ENCODE peak calls at places on chromosomes 5 and 9, in seven cellular contexts. B is sigmoid colon; P is coronary artery; J is activated CD8-positive, alpha-beta T cell treated with anti-CD3 and anti-CD28 coated beads for 36 hours; U is A549; Z is stomach; A is HFF-Myc. H is an unnamed sample.

GRCh38 chr9:72997387-72997995 is 44.6 kb upstream of the ALDH1A1 start:
- DNase-seq in P (no peak), U (peak), A (no peak), J (no peak), B (no peak), Z (no peak), H (peak)

GRCh38 chr5:72288923-72289322 is 31.1 kb downstream of the MRPS27 start:
- DNase-seq in A (no peak), Z (no peak), J (no peak), B (no peak), P (no peak), U (no peak), H (no peak)

GRCh38 chr9:113530942-113531341 is 67.4 kb downstream of the RGS3 start:
- DNase-seq in B (peak), J (no peak), A (no peak), Z (no peak), P (peak), U (no peak), H (no peak)

GRCh38 chr9:14511452-14511851 is 181.8 kb downstream of the ZDHHC21 start:
- DNase-seq in P (no peak), U (no peak), Z (no peak), J (peak), B (no peak), A (no peak), H (no peak)

GRCh38 chr9:93677641-93678136 is 101.3 kb downstream of the PHF2 start:
- DNase-seq in B (peak), Z (no peak), J (no peak), P (no peak), U (no peak), A (no peak), H (peak)

GRCh38 chr9:106535439-106535838 is 327.5 kb upstream of the ZNF462 start:
- DNase-seq in J (no peak), Z (no peak), U (no peak), P (no peak), A (no peak), B (no peak), H (peak)

GRCh38 chr5:176633638-176634037 is 3.2 kb downstream of the EIF4E1B start:
- DNase-seq in A (no peak), B (no peak), U (no peak), Z (no peak), P (no peak), J (no peak), H (no peak)

GRCh38 chr5:159469496-159470370 is 139.4 kb upstream of the IL12B start:
- DNase-seq in J (peak), B (no peak), Z (no peak), P (no peak), A (no peak), U (peak), H (no peak)

GRCh38 chr5:112366987-112367386 is 52.1 kb downstream of the EPB41L4A start:
- DNase-seq in A (no peak), J (no peak), Z (no peak), P (no peak), U (peak), B (no peak), H (no peak)

GRCh38 chr9:93670208-93671029 is 94.0 kb downstream of the PHF2 start:
- DNase-seq in Z (peak), J (peak), A (no peak), U (no peak), P (peak), B (peak), H (peak)

GRCh38 chr5:55864606-55865541 is 13.7 kb downstream of the IL31RA start:
- DNase-seq in B (no peak), A (no peak), P (no peak), U (no peak), Z (no peak), J (no peak), H (no peak)

GRCh38 chr5:154757647-154758406 is 2.6 kb downstream of the LARP1 start:
- DNase-seq in U (peak), B (no peak), Z (no peak), J (peak), P (no peak), A (no peak), H (no peak)

GRCh38 chr9:34126207-34127034 is at the start of gene DCAF12:
- DNase-seq in A (peak), B (peak), P (peak), U (peak), Z (peak), J (peak), H (peak)

GRCh38 chr9:114351932-114352331 is 22.3 kb downstream of the ORM2 start:
- DNase-seq in J (no peak), P (no peak), A (no peak), U (no peak), B (no peak), Z (no peak), H (no peak)

GRCh38 chr9:104743377-104743985 is 4.0 kb upstream of the NIPSNAP3A start:
- DNase-seq in P (no peak), Z (no peak), J (peak), A (peak), U (peak), B (no peak), H (no peak)

GRCh38 chr5:138536665-138537315 is 6.2 kb downstream of the ETF1 start:
- DNase-seq in A (no peak), J (peak), Z (no peak), B (no peak), U (peak), P (no peak), H (no peak)

GRCh38 chr9:116286287-116286686 is 132.7 kb downstream of the PAPPA start:
- DNase-seq in Z (no peak), U (no peak), P (no peak), J (no peak), A (no peak), B (no peak), H (no peak)

GRCh38 chr5:109964136-109964535 is 274.4 kb downstream of the MAN2A1 start:
- DNase-seq in Z (no peak), J (no peak), P (no peak), U (no peak), A (no peak), B (no peak), H (no peak)

GRCh38 chr5:165775094-165775493 is 2269.7 kb downstream of the MAT2B start:
- DNase-seq in U (no peak), B (no peak), P (no peak), A (no peak), J (no peak), Z (no peak), H (no peak)

GRCh38 chr5:134964359-134965270 is 3.1 kb upstream of the CATSPER3 start:
- DNase-seq in U (no peak), B (no peak), P (no peak), J (peak), A (no peak), Z (no peak), H (no peak)

GRCh38 chr5:53874409-53874808 is 314.0 kb downstream of the NDUFS4 start:
- DNase-seq in J (peak), U (peak), A (no peak), Z (no peak), B (no peak), P (no peak), H (no peak)

GRCh38 chr9:113738506-113738897 is 137.6 kb upstream of the ZNF618 start:
- DNase-seq in J (peak), A (no peak), U (peak), Z (no peak), B (no peak), P (no peak), H (no peak)

GRCh38 chr5:108620516-108620915 is 127.2 kb upstream of the FER start:
- DNase-seq in U (no peak), P (no peak), Z (no peak), A (no peak), B (no peak), J (no peak), H (no peak)

GRCh38 chr5:108619815-108620214 is 127.9 kb upstream of the FER start:
- DNase-seq in J (no peak), A (no peak), P (no peak), U (no peak), Z (no peak), B (no peak), H (no peak)

GRCh38 chr5:108615216-108615615 is 132.5 kb upstream of the FER start:
- DNase-seq in Z (no peak), B (no peak), U (no peak), P (no peak), J (no peak), A (no peak), H (no peak)

DNA sequence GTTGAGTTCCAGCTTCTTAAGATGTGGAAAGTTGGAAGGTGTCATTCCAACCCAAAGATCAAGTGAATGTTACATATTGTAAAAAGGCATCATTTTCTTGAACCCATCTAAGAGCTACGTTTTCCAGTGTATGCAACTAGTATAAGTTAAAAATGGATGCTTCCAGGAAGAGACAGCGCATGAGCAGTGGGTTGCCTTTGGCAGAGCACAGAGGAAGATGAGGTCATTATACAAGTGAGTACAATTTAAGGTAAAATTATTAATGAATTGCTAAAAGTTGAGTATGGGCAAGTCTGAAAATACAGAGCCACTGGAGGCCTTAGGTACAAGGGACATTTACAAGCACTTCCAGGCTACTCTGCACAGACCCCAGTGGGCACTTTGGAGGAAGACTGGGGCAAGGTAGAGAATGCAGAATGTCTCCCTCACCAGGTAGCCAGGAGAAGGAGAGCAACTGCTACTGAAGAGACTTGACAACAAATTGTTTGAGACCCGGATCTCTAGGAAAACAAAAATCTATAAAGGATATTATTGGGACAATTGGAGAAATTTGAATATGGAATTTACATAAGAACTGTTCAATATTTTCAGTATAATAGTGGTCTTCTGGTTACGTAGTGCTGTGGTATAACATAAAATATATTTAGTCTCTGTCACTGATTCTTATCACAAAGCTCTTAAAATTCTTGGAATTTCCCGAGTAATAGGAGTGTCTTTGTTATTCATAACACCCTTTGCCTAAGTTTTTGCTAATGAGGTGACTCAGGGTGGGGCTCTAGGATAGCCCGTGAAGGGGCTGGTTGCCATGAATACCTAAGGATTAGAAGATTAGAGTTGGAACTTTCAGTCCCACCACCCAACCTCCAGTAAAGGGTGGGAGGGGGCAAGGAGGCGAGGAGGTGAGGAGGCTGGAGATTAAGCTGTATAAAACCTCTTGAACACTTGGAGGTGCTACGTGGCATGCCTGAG is 129.9 kb upstream of the FER start:
- DNase-seq in A (no peak), P (no peak), J (no peak), Z (no peak), B (no peak), U (no peak), H (no peak)
- TF ChIP-seq CTCF in A (no peak), P (no peak), J (no peak), Z (no peak), B (no peak), U (no peak), H (no peak)

GRCh38 chr9:32966036-32966435 is 35.4 kb downstream of the APTX start:
- DNase-seq in U (no peak), B (no peak), Z (no peak), A (no peak), P (no peak), J (no peak), H (no peak)

GRCh38 chr9:32969270-32969669 is 32.2 kb downstream of the APTX start:
- DNase-seq in B (no peak), J (no peak), U (no peak), P (no peak), Z (no peak), A (no peak), H (no peak)

GRCh38 chr9:32970554-32970953 is 30.9 kb downstream of the APTX start:
- DNase-seq in B (no peak), P (no peak), A (no peak), J (no peak), U (no peak), Z (no peak), H (no peak)

DNA sequence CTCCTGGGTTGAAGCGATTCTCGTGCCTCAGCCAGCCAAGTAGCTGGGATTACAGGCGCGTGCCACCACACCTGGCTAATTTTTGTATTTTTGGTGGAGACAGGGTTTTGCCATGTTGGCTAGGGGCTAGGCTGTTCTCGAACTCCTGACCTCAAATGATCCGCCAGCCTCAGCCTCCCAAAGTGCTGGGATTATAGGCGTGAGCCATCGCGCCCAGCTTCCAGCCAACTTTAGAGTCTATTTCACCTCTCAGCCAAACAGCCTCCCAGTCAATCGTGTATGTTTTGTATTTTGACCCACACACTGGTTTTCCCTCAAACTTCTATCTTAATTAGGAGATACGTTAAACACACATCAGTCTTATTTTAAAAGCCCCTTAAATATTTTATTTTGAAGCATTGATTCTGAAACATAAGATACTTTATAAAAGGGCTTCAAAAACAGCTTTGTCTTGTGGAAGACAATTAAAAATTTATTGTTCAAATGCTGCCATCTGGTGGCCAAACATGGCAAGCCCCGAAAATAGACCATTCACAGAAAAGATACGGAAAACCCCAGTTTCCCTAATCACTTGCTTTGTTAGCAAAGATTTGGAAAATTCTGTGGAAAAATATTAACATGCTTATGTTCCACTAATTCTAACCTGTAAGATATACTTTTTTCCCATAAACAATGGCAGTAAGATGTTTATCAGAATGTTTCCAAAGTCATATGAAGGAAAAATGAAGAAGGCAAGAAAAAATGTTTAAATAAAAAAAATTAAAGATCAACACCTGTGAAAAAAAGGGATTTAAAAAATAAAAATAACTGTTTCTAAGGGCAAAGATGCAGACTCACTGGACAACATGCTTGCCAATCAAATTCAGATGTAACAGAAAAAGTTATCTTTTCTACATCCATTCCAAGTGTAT is 33.1 kb downstream of the APTX start:
- DNase-seq in Z (peak), U (peak), J (peak), P (no peak), B (no peak), A (no peak), H (peak)
- TF ChIP-seq CTCF in Z (peak), U (peak), J (peak), P (peak), B (peak), A (peak), H (peak)

DNA sequence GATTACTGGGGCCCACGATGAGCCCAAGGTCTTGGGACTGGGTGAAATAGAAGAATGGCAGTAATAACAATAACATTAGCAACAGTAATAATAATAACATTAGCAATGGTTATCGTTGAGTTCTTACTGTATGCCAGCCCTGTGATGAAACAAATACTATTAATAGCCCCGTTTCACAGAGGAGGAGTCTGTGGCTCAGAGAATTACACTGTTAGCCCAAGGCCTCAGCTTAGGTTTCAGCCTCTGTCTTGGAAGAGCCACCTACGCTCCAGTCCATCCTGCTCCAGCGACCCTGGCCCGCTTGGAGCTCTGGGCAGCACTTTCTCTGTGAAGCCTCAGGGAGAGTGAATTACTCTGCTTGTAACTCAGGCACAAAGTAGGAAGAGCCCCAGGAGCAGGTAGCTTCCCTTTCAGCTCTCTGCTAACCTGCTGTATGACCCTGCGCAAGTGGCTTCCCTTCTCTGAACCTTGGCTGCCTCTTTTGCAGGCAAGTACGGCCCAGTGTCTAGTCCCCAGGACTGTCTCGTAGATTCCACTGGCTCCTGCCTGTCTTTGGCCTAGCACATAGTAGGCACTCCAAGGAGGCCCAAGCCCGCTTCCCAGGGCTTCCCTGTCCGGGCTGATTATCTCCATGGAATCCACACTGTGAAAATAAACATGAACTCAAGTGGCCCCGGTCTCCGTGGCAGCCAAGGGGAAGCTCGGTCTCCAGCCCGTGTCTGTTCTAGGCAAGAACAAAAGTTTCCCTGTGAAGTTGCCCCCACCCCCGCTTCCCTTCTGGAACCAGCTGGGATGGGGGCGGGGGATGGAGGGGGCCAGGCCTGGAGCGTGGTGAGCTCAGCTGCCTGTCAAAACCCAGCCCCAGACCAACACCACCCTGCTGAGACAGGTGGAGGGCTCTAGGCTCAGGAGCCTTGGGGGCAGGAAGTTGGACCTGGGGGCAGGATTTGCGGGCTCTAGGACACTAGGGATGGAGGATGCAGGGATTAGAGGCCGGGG is 26.2 kb upstream of the LMX1B start:
- DNase-seq in U (no peak), Z (no peak), P (no peak), B (peak), J (no peak), A (no peak), H (peak)
- TF ChIP-seq CTCF in U (no peak), Z (no peak), P (no peak), B (no peak), J (no peak), A (no peak), H (no peak)

DNA sequence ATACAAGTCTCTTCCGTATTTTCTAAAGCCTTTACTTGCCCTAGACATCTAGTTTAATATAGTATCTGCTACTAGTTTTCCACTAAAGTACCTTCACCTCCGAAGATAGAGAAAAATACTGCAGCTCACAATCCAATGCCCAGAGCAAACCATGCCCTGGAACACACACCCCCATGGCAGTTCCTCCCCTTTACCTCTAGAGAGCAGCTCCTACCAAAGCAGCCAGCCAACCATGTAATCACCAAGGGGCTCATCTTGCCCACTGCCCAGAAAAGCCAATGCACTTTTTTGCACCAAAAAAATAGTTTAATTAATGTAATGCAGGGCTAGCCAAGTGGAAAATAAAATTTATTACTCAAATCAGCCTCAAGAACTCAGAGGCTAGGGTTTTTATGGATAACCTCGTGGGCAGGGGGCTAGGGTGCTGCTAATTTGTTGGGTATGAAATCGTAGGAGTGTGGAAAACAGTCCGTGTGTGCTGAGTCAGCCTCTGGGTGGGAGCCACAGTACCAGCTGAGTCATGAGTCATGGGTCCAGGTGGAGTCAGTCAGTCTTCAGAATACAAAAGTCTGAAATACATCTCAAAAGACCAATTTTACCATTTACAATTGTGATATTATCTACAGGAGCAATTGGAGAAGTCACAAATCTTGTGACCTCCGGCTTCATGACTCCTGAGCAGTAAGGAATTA is 120.1 kb upstream of the ACO1 start:
- DNase-seq in B (no peak), A (no peak), Z (no peak), U (no peak), P (no peak), J (no peak), H (no peak)
- TF ChIP-seq CTCF in B (no peak), A (no peak), Z (no peak), U (no peak), P (no peak), J (no peak), H (no peak)

GRCh38 chr5:69167488-69167845 is 517 bp downstream of the CCNB1 start:
- DNase-seq in P (no peak), J (no peak), B (no peak), A (no peak), U (no peak), Z (no peak), H (no peak)
- TF ChIP-seq CTCF in P (no peak), J (no peak), B (no peak), A (no peak), U (no peak), Z (no peak), H (no peak)

GRCh38 chr5:156934450-156935211 is 28.4 kb downstream of the TIMD4 start:
- DNase-seq in Z (no peak), B (no peak), A (no peak), P (no peak), J (peak), U (peak), H (peak)
- TF ChIP-seq CTCF in Z (peak), B (peak), A (peak), P (peak), J (peak), U (peak), H (peak)

DNA sequence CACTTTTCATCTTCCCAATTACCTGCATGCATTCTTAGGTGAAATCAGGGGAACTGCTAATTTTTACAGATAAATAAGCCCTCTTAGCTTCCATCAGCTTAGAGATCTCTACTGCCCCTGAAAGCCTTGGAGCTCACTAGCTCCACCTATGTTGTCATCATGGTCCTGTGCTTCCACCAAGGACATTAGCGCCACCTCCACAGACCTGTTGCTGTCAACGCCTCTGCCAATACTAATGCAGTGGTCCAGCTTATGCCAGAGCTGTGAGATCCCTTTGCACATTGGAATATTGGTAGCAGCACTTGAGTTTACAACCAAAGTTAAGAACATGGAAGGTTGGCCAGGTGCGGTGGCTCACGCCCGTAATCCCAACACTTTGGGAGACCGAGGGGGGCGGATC is 7.7 kb upstream of the SHISAL2B start:
- DNase-seq in Z (no peak), J (no peak), B (no peak), U (peak), P (no peak), A (no peak), H (no peak)
- TF ChIP-seq CTCF in Z (no peak), J (no peak), B (no peak), U (no peak), P (no peak), A (no peak), H (no peak)

GRCh38 chr5:58477760-58478159 is 13.5 kb upstream of the GAPT start:
- DNase-seq in A (no peak), P (no peak), B (no peak), J (no peak), U (no peak), Z (no peak), H (no peak)
- TF ChIP-seq CTCF in A (no peak), P (no peak), B (no peak), J (no peak), U (peak), Z (peak), H (no peak)

H was measured in testis.